ENCODE peak calls at places on chromosome 15, in nine cellular contexts. P is RWPE1, U is fibroblast of pulmonary artery, O is Calu3, Z is psoas muscle, Y is pancreas, B is fibroblast of villous mesenchyme, X is astrocyte of the spinal cord, I is heart right ventricle. S is an unnamed sample.

GRCh38 chr15:32736351-32737061 is 18.7 kb downstream of the GREM1 start:
- DNase-seq in P (no peak), U (no peak), O (no peak), Z (no peak), Y (no peak), B (peak; percentile 36), X (no peak), I (no peak), S (no peak)

GRCh38 chr15:68380456-68380855 is 51.5 kb downstream of the ITGA11 start:
- DNase-seq in P (no peak), U (no peak), O (no peak), Z (no peak), Y (no peak), B (no peak), X (no peak), I (no peak), S (no peak)

GRCh38 chr15:51281368-51281967 is 56.9 kb downstream of the CYP19A1 start:
- DNase-seq in P (no peak), U (peak; percentile 78), O (peak; percentile 69), Z (peak; percentile 72), Y (peak; percentile 60), B (peak; percentile 69), X (peak; percentile 53), I (peak; percentile 63), S (peak; percentile 76)

GRCh38 chr15:91915576-91915975 is 62.1 kb downstream of the SLCO3A1 start:
- DNase-seq in P (no peak), U (no peak), O (no peak), Z (no peak), Y (no peak), B (no peak), X (no peak), I (no peak), S (no peak)

GRCh38 chr15:49848824-49849209 is 228.0 kb downstream of the DTWD1 start:
- DNase-seq in P (no peak), U (peak; percentile 45), O (no peak), Z (no peak), Y (no peak), B (no peak), X (no peak), I (no peak), S (no peak)

GRCh38 chr15:94080416-94080815 is 150.9 kb upstream of the MCTP2 start:
- DNase-seq in P (peak; percentile 96), U (no peak), O (no peak), Z (peak; percentile 86), Y (no peak), B (peak; percentile 82), X (peak; percentile 87), I (peak; percentile 36), S (peak; percentile 69)

GRCh38 chr15:69357773-69358765 is 56.1 kb upstream of the KIF23 start:
- DNase-seq in P (no peak), U (peak; percentile 20), O (no peak), Z (no peak), Y (peak; percentile 37), B (peak; percentile 62), X (peak; percentile 79), I (no peak), S (no peak)

GRCh38 chr15:36778516-36778915 is 199.1 kb downstream of the CDIN1 start:
- DNase-seq in P (no peak), U (peak; percentile 22), O (no peak), Z (no peak), Y (no peak), B (peak; percentile 18), X (peak; percentile 22), I (no peak), S (no peak)

GRCh38 chr15:31435256-31435781 is 108.7 kb downstream of the KLF13 start:
- DNase-seq in P (peak; percentile 70), U (peak; percentile 91), O (peak; percentile 25), Z (peak; percentile 91), Y (peak; percentile 81), B (peak; percentile 90), X (peak; percentile 59), I (peak; percentile 82), S (peak; percentile 76)

GRCh38 chr15:77001351-77001750 is 6.4 kb downstream of the PSTPIP1 start:
- DNase-seq in P (no peak), U (no peak), O (no peak), Z (peak; percentile 28), Y (no peak), B (no peak), X (no peak), I (no peak), S (no peak)

GRCh38 chr15:48565560-48566482 is 79.7 kb downstream of the FBN1 start:
- DNase-seq in P (peak; percentile 88), U (peak; percentile 96), O (no peak), Z (no peak), Y (no peak), B (peak; percentile 95), X (peak; percentile 96), I (no peak), S (no peak)

GRCh38 chr15:68767833-68768232 is 52.9 kb downstream of the ANP32A start:
- DNase-seq in P (no peak), U (no peak), O (no peak), Z (no peak), Y (no peak), B (no peak), X (no peak), I (no peak), S (no peak)

GRCh38 chr15:49831206-49831965 is 210.5 kb downstream of the DTWD1 start:
- DNase-seq in P (peak; percentile 13), U (peak; percentile 95), O (no peak), Z (peak; percentile 65), Y (no peak), B (peak; percentile 92), X (peak; percentile 91), I (peak; percentile 22), S (no peak)

GRCh38 chr15:48516125-48516524 is 129.4 kb downstream of the FBN1 start:
- DNase-seq in P (no peak), U (peak; percentile 17), O (no peak), Z (no peak), Y (no peak), B (no peak), X (no peak), I (no peak), S (no peak)

GRCh38 chr15:40367673-40368611 is 9.9 kb downstream of the DISP2 start:
- DNase-seq in P (peak; percentile 80), U (peak; percentile 90), O (peak; percentile 83), Z (peak; percentile 93), Y (peak; percentile 86), B (peak; percentile 92), X (peak; percentile 82), I (peak; percentile 84), S (peak; percentile 89)

GRCh38 chr15:64746356-64746755 is 29.0 kb downstream of the RBPMS2 start:
- DNase-seq in P (no peak), U (no peak), O (no peak), Z (no peak), Y (no peak), B (no peak), X (no peak), I (no peak), S (no peak)

GRCh38 chr15:64045774-64046346 is 425 bp downstream of the DAPK2 start:
- DNase-seq in P (peak; percentile 63), U (no peak), O (no peak), Z (peak; percentile 62), Y (peak; percentile 29), B (no peak), X (no peak), I (peak; percentile 58), S (peak; percentile 27)

GRCh38 chr15:95138604-95139270 is 907.4 kb downstream of the MCTP2 start:
- DNase-seq in P (no peak), U (no peak), O (no peak), Z (no peak), Y (no peak), B (no peak), X (no peak), I (no peak), S (no peak)

GRCh38 chr15:80424381-80424780 is 20.2 kb downstream of the ARNT2 start:
- DNase-seq in P (no peak), U (no peak), O (no peak), Z (no peak), Y (no peak), B (peak; percentile 25), X (peak; percentile 38), I (no peak), S (no peak)

GRCh38 chr15:52567886-52568568 is 803 bp downstream of the ARPP19 start:
- DNase-seq in P (peak; percentile 52), U (no peak), O (peak; percentile 43), Z (peak; percentile 61), Y (peak; percentile 53), B (peak; percentile 55), X (no peak), I (no peak), S (no peak)

GRCh38 chr15:92580021-92580420 is 75.6 kb downstream of the FAM174B start:
- DNase-seq in P (no peak), U (no peak), O (no peak), Z (no peak), Y (no peak), B (no peak), X (no peak), I (no peak), S (no peak)

GRCh38 chr15:101562428-101563059 is 73.0 kb upstream of the PCSK6 start:
- DNase-seq in P (no peak), U (no peak), O (no peak), Z (no peak), Y (no peak), B (no peak), X (no peak), I (no peak), S (no peak)
- TF ChIP-seq CTCF in P (no peak), U (no peak), O (no peak), Z (no peak), Y (no peak), B (no peak), X (no peak), I (no peak), S (no peak)

DNA sequence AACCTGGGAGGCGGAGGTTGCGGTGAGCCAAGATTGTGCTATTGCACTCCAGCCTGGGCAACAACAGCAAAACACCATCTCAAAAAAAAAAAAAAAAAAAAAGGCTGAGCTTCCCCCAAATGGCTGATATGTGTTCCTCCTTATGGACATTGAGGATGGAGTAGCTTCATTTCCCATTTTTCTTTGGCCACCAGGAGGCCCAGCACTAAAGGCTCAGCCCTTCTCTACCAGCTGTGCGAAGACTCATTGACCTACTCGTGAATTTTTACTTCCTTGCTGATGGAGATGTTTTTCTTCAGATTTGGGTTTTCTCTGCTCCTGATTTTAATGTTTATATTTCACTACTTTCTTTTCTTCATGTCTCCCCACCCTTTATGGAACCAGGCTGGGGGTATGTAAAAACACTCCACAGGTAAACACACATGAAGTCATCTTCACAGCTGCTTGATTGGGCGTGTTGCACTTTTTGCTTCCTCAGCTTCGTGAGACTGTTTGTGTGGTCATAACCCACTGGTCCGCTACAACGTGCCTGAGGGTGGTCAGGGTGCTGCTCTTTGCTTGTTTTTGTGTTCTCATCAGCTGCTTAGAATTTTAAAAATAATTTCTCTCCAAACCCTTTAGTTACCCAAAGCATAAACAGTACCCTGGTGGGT is 13.5 kb downstream of the SEMA4B start:
- DNase-seq in P (no peak), U (no peak), O (no peak), Z (no peak), Y (no peak), B (no peak), X (no peak), I (no peak), S (no peak)
- TF ChIP-seq CTCF in P (no peak), U (peak; percentile 34), O (peak; percentile 38), Z (no peak), Y (peak; percentile 12), B (peak; percentile 36), X (peak; percentile 46), I (no peak), S (peak; percentile 13)

GRCh38 chr15:75640483-75641175 is 605 bp upstream of the IMP3 start:
- DNase-seq in P (no peak), U (peak; percentile 66), O (peak; percentile 60), Z (no peak), Y (no peak), B (peak; percentile 53), X (peak; percentile 72), I (peak; percentile 51), S (peak; percentile 44)
- TF ChIP-seq CTCF in P (peak; percentile 65), U (peak; percentile 28), O (no peak), Z (no peak), Y (no peak), B (peak; percentile 30), X (peak; percentile 21), I (no peak), S (no peak)

GRCh38 chr15:84826369-84826823 is 9.2 kb downstream of the ALPK3 start:
- DNase-seq in P (peak; percentile 40), U (peak; percentile 22), O (peak; percentile 73), Z (peak; percentile 74), Y (peak; percentile 58), B (no peak), X (peak; percentile 24), I (no peak), S (no peak)
- TF ChIP-seq CTCF in P (peak; percentile 16), U (peak; percentile 24), O (peak; percentile 72), Z (peak; percentile 17), Y (peak; percentile 55), B (no peak), X (no peak), I (peak; percentile 40), S (no peak)

S was measured in glutamatergic neuron.